ENCODE peak calls at places on chromosomes 5 and 9, in nine cellular contexts. E is IMR-90, U is sigmoid colon, O is spleen, T is tibial nerve, B is hepatocyte, M is GM23338, D is right lobe of liver, W is gastrocnemius medialis. A is an unnamed sample. For H3K27me3, the result is how much of the 10 kb centered on the place peaks cover.

GRCh38 chr5:74334034-74334433 is 306.5 kb downstream of the ENC1 start:
- DNase-seq in B (no peak), E (no peak), M (no peak), W (no peak), O (no peak), U (no peak), D (no peak), T (no peak), A (no peak)

GRCh38 chr9:87405677-87406544 is 91.8 kb upstream of the DAPK1 start:
- DNase-seq in W (peak), O (no peak), D (peak), T (peak), U (peak), E (no peak), M (no peak), B (no peak), A (no peak)

GRCh38 chr9:127642047-127642740 is 30.1 kb downstream of the STXBP1 start:
- DNase-seq in M (no peak), W (no peak), E (no peak), D (no peak), U (no peak), B (no peak), O (no peak), T (no peak), A (no peak)

GRCh38 chr5:56514246-56514645 is 281.1 kb upstream of the ANKRD55 start:
- DNase-seq in M (peak), W (no peak), T (no peak), B (no peak), D (no peak), E (no peak), O (no peak), U (no peak), A (no peak)

GRCh38 chr5:32278403-32278802 is 34.3 kb downstream of the MTMR12 start:
- DNase-seq in T (no peak), E (peak), U (no peak), W (no peak), O (no peak), B (peak), D (no peak), M (no peak), A (no peak)

GRCh38 chr9:136840877-136841645 is 1.2 kb upstream of the AJM1 start:
- DNase-seq in W (peak), U (no peak), D (peak), M (peak), T (no peak), B (peak), E (peak), O (no peak), A (no peak)

GRCh38 chr9:22208846-22209585 is 199.9 kb upstream of the CDKN2B start:
- DNase-seq in E (no peak), M (no peak), W (no peak), B (no peak), O (no peak), D (no peak), U (no peak), T (no peak), A (no peak)

GRCh38 chr9:115943591-115944165 is 209.9 kb upstream of the PAPPA start:
- DNase-seq in W (no peak), B (no peak), U (no peak), E (no peak), T (no peak), D (no peak), M (no peak), O (no peak), A (no peak)

GRCh38 chr5:78157001-78157400 is 137.5 kb downstream of the AP3B1 start:
- DNase-seq in M (peak), O (no peak), T (no peak), U (no peak), D (no peak), E (no peak), W (no peak), B (no peak), A (no peak)

GRCh38 chr9:133273819-133274218 is 1.2 kb downstream of the ABO start:
- DNase-seq in M (no peak), B (no peak), O (no peak), U (no peak), W (no peak), T (no peak), E (no peak), D (no peak), A (no peak)

DNA sequence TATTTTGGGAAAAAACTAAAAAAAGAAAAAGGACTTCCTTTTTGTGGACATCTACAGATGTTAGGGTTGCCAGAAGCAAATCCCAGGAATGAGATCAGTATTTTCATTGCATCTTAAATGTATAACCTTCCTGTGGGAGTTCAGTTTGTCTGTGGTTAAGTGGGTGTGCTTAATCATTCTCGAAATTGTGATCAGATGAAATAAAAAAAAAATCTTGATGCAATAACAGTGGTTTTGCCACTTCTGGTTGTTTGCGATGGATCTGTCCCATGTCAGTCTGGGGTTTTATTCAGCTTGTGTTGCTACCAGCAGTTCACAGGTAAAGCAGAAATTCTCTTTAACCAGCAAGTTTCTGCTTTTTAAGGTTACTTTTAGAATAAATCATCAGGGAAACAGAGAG is 179.0 kb downstream of the MAN2A1 start:
- DNase-seq in T (no peak), O (no peak), D (no peak), U (no peak), B (no peak), E (peak), M (no peak), W (no peak), A (no peak)
- H3K27me3 ChIP-seq in T (under half), O (under half), D (under half), U (under half), B (under half), E (under half), M (under half), W (under half), A (under half)

GRCh38 chr9:107878462-107878861 is 388.9 kb upstream of the KLF4 start:
- DNase-seq in D (no peak), W (no peak), E (no peak), B (no peak), U (no peak), M (no peak), T (no peak), O (no peak), A (no peak)

GRCh38 chr9:107874591-107875374 is 385.2 kb upstream of the KLF4 start:
- DNase-seq in B (no peak), M (no peak), E (no peak), T (no peak), D (no peak), O (no peak), W (no peak), U (no peak), A (no peak)

GRCh38 chr9:107872457-107873192 is 383.1 kb upstream of the KLF4 start:
- DNase-seq in D (no peak), T (no peak), W (no peak), M (peak), B (no peak), E (no peak), O (no peak), U (no peak), A (no peak)

GRCh38 chr9:107874137-107874536 is 384.6 kb upstream of the KLF4 start:
- DNase-seq in O (no peak), T (no peak), B (no peak), D (no peak), M (no peak), E (no peak), W (no peak), U (no peak), A (no peak)

GRCh38 chr9:107875571-107875980 is 386.0 kb upstream of the KLF4 start:
- DNase-seq in O (no peak), W (no peak), E (no peak), T (no peak), D (no peak), B (no peak), U (no peak), M (no peak), A (no peak)
- H3K4me3 ChIP-seq in O (no peak), W (no peak), E (no peak), T (no peak), D (no peak), B (no peak), U (no peak), M (no peak), A (no peak)

GRCh38 chr5:92064993-92065392 is 681.9 kb upstream of the ARRDC3 start:
- DNase-seq in W (no peak), O (no peak), T (no peak), B (no peak), M (no peak), U (no peak), E (no peak), D (no peak), A (no peak)
- TF ChIP-seq CTCF in W (no peak), O (no peak), T (no peak), B (no peak), M (no peak), U (no peak), E (no peak), D (no peak), A (no peak)

GRCh38 chr5:124643306-124643705 is 103.1 kb downstream of the ZNF608 start:
- DNase-seq in T (no peak), U (no peak), B (no peak), M (peak), O (no peak), E (no peak), D (no peak), W (no peak), A (no peak)
- H3K27me3 ChIP-seq in T (under half), U (under half), B (under half), M (under half), O (under half), E (under half), D (under half), W (under half), A (under half)

A was measured in RWPE2.